ENCODE peak calls at places on chromosome 2, in four cellular contexts. Q, V, U and M are unnamed samples.

GRCh38 chr2:55364189-55365055 is 55.2 kb downstream of the CCDC88A start:
- DNase-seq in U (peak), Q (no peak), V (peak), M (peak)

GRCh38 chr2:12965540-12966269 is 249.0 kb downstream of the TRIB2 start:
- DNase-seq in Q (no peak), U (peak), V (no peak), M (no peak)

GRCh38 chr2:110735366-110735765 is 3.0 kb downstream of the ACOXL start:
- DNase-seq in U (no peak), V (no peak), Q (no peak), M (no peak)

GRCh38 chr2:171159326-171160118 is 1.2 kb downstream of the TLK1 start:
- DNase-seq in Q (peak), V (peak), U (peak), M (peak)

GRCh38 chr2:61179701-61180639 is 18.0 kb downstream of the C2orf74 start:
- DNase-seq in Q (no peak), V (peak), U (no peak), M (peak)

GRCh38 chr2:202494300-202494699 is 118.2 kb downstream of the BMPR2 start:
- DNase-seq in V (no peak), Q (no peak), U (peak), M (peak)

GRCh38 chr2:207624170-207625013 is 802 bp downstream of the METTL21A start:
- DNase-seq in Q (peak), U (no peak), V (peak), M (no peak)

GRCh38 chr2:241149675-241149924 is 328 bp upstream of the PASK start:
- DNase-seq in U (no peak), Q (no peak), V (no peak), M (no peak)

GRCh38 chr2:233088598-233089345 is 28.6 kb downstream of the INPP5D start:
- DNase-seq in U (no peak), V (no peak), Q (no peak), M (no peak)

GRCh38 chr2:20542761-20543578 is 96.1 kb downstream of the RHOB start:
- DNase-seq in Q (no peak), V (peak), U (peak), M (no peak)

GRCh38 chr2:200306969-200307811 is 697 bp downstream of the SPATS2L start:
- DNase-seq in U (no peak), Q (no peak), V (peak), M (no peak)

GRCh38 chr2:224591245-224591644 is 6.1 kb upstream of the CUL3 start:
- DNase-seq in U (no peak), V (no peak), Q (no peak), M (no peak)

DNA sequence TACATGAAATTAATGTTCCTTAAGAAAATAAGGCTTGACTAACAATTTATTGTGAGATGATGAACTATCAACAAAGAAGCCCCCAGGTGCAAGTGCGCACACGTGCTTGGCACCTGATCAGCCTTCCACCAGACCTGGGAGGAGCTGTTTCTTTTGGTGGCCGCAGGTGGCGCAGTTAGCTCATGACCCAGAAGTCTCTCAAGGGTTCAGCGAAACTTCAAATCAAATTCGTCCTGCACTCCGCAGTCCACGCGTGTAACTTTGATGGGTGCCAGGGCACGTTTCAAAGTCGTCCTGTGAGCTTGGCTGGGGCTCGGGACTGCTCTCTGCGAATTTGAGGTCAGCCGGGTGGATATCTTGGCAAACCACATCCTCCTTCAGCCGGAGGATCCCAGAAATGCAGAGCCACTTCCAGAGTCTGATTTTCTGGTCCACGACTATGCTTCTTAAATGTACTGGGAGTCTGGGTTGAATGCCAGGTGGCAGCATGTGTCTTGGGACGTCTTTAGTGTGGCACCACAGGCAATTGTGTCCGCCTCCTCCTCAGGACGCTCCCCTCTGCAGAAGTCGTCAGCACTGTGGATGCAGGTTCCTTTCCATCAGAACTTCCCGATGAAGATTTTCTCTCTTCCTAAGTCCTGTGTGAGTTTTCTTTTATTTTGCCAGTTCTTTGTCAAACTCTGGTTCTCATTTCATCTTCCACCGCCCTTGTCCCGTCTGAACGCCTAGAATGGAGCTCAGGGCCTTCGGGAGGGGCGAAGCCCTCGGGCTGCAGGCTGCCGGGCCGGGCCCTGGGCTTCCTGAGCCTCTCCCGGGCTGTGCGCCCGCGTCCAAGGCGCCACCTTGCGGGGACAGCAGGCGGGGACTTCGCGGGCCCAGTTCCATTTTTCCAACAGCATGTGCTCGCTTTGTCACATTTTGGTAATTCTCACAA is 61.3 kb upstream of the RAPGEF4 start:
- DNase-seq in Q (peak), V (no peak), U (no peak), M (no peak)
- TF ChIP-seq CTCF in Q (peak), V (no peak), U (peak), M (peak)

DNA sequence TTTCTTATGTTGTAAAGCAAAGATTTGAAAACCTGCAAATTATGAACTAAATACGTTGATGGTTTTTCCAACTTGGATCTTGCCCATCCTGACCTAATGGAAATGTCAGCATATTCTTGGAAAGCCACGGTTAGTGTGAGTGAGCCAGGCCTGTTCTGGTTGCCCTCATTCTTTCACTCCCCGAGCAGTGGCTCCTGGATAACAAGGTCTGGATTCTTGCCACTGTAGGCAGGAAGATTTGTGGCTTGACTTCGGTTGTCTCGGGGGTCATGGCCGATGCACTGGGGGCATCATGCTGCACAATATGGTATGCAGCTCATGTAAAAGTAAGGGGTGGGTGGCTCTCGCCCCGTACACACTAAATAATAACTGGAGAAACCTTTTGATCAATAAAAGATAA is 359.2 kb downstream of the MEIS1 start:
- DNase-seq in Q (no peak), U (no peak), V (no peak), M (no peak)
- TF ChIP-seq CTCF in Q (no peak), U (no peak), V (no peak), M (no peak)

GRCh38 chr2:191759200-191759507 is 81.2 kb downstream of the NABP1 start:
- DNase-seq in Q (no peak), V (no peak), U (no peak), M (no peak)
- TF ChIP-seq CTCF in Q (no peak), V (no peak), U (no peak), M (no peak)

GRCh38 chr2:196131384-196131861 is 40.0 kb downstream of the STK17B start:
- DNase-seq in U (no peak), V (no peak), Q (no peak), M (no peak)
- TF ChIP-seq CTCF in U (peak), V (peak), Q (peak), M (peak)

DNA sequence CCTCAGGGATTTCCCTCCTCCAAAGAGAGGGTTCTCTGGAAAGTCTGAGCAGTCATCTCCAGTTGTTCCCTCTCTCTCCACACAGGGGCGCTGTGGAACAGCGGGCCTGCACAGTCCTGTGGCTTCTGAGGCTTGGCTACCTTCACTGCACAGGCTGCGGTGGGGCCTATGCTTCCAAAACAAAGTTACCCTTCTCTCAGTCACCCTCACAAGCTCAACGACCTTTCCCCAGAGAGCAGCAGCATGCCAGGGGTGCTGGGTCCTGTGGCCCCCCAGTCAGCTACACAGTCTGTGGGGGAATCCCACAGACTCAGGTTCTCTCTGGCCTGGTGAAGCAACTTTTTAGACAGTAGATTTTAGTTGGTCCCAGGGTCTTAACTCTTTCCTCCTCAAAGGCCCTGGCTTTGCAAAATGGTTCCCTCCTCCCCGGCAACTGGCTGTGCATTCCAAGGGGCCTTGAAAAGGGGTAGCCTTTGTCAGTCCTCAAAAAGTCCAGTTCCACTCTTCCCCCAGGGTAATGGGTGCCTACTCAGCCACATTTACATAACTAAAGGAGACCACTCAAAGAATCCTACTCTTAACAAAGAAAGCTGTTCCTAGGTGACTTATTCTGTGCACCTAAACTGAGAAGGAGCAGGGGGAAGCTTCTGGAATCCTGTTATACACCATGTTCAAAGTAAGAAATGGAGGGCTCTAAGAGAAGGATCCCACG is 14.9 kb downstream of the B3GNT7 start:
- DNase-seq in U (no peak), V (no peak), Q (no peak), M (no peak)
- TF ChIP-seq CTCF in U (peak), V (no peak), Q (no peak), M (peak)

DNA sequence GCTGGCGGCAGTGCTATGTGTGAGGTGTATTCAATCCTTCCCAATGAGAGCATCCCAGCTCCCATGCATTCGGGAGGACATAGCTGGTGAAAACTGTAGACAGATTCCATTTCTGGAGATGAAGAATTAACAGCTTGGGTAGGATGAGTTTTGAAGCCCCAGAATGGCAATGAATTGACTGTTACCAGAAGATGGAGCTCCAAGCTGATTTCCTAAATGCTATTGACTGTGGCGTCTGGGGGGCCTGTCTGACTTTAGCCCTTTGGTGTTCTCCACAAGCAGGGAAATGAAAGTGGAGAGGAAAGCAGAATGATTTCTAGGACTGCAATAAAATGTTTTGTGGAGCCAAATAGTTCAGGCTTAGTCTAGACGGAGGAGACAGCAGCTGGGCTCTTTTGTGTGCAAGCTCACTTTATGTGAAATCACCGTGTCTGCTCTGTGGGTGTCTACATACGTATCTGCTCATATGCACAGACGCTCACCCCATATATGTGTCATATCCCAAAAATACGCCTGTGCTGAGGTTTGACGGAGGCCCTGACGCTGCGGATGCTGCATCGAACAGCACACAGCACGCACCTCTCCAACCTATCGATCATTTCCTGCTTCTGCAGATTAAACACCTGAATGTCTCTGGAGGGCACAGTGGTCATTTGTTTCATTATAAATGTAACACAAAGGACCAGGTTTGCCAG is 166.4 kb upstream of the PXDN start:
- DNase-seq in U (no peak), V (no peak), Q (no peak), M (no peak)
- TF ChIP-seq CTCF in U (no peak), V (no peak), Q (no peak), M (no peak)